ENCODE peak calls at places on chromosomes 4 and X, in nine cellular contexts. One of them, this sample, is unnamed.
A peak's percentile ranks its signal among the peaks of the same experiment; 100 is the strongest.

GRCh38 chr4:3291411-3291968 is 1.3 kb upstream of the RGS12 start:
- DNase-seq in HCT116: no peak
- DNase-seq in activated naive CD8-positive, alpha-beta T cell treated with anti-CD3 and anti-CD28 coated beads, Interleukin-2, amount 50 U/mL, for 24 hours: no peak
- DNase-seq in AG04450: no peak
- DNase-seq in myocyte: no peak
- DNase-seq in NB4: no peak
- DNase-seq in tibial nerve: no peak
- DNase-seq in GM04504: no peak
- DNase-seq in globus pallidus: no peak
- DNase-seq in this sample: peak; percentile 80

GRCh38 chrX:150849996-150850720 is 48.3 kb downstream of the CD99L2 start:
- DNase-seq in HCT116: no peak
- DNase-seq in activated naive CD8-positive, alpha-beta T cell treated with anti-CD3 and anti-CD28 coated beads, Interleukin-2, amount 50 U/mL, for 24 hours: no peak
- DNase-seq in AG04450: no peak
- DNase-seq in myocyte: no peak
- DNase-seq in NB4: peak; percentile 73
- DNase-seq in tibial nerve: no peak
- DNase-seq in GM04504: no peak
- DNase-seq in globus pallidus: no peak
- DNase-seq in this sample: no peak

GRCh38 chr4:80387390-80388283 is 52.1 kb downstream of the CFAP299 start:
- DNase-seq in HCT116: no peak
- DNase-seq in activated naive CD8-positive, alpha-beta T cell treated with anti-CD3 and anti-CD28 coated beads, Interleukin-2, amount 50 U/mL, for 24 hours: no peak
- DNase-seq in AG04450: no peak
- DNase-seq in myocyte: no peak
- DNase-seq in NB4: no peak
- DNase-seq in tibial nerve: no peak
- DNase-seq in GM04504: no peak
- DNase-seq in globus pallidus: no peak
- DNase-seq in this sample: no peak

GRCh38 chrX:17860179-17860780 is 818 bp downstream of the RAI2 start:
- DNase-seq in HCT116: no peak
- DNase-seq in activated naive CD8-positive, alpha-beta T cell treated with anti-CD3 and anti-CD28 coated beads, Interleukin-2, amount 50 U/mL, for 24 hours: no peak
- DNase-seq in AG04450: no peak
- DNase-seq in myocyte: peak; percentile 4
- DNase-seq in NB4: no peak
- DNase-seq in tibial nerve: no peak
- DNase-seq in GM04504: no peak
- DNase-seq in globus pallidus: no peak
- DNase-seq in this sample: no peak

GRCh38 chr4:13088726-13089658 is 395.1 kb downstream of the RAB28 start:
- DNase-seq in HCT116: no peak
- DNase-seq in activated naive CD8-positive, alpha-beta T cell treated with anti-CD3 and anti-CD28 coated beads, Interleukin-2, amount 50 U/mL, for 24 hours: no peak
- DNase-seq in AG04450: no peak
- DNase-seq in myocyte: no peak
- DNase-seq in NB4: no peak
- DNase-seq in tibial nerve: no peak
- DNase-seq in GM04504: no peak
- DNase-seq in globus pallidus: peak; percentile 15
- DNase-seq in this sample: no peak

GRCh38 chr4:153929651-153930050 is 140.8 kb upstream of the SFRP2 start:
- DNase-seq in HCT116: no peak
- DNase-seq in activated naive CD8-positive, alpha-beta T cell treated with anti-CD3 and anti-CD28 coated beads, Interleukin-2, amount 50 U/mL, for 24 hours: no peak
- DNase-seq in AG04450: no peak
- DNase-seq in myocyte: no peak
- DNase-seq in NB4: no peak
- DNase-seq in tibial nerve: no peak
- DNase-seq in GM04504: no peak
- DNase-seq in globus pallidus: peak; percentile 27
- DNase-seq in this sample: no peak

GRCh38 chrX:15908891-15909290 is 54.3 kb upstream of the AP1S2 start:
- DNase-seq in HCT116: no peak
- DNase-seq in activated naive CD8-positive, alpha-beta T cell treated with anti-CD3 and anti-CD28 coated beads, Interleukin-2, amount 50 U/mL, for 24 hours: no peak
- DNase-seq in AG04450: no peak
- DNase-seq in myocyte: no peak
- DNase-seq in NB4: peak; percentile 3
- DNase-seq in tibial nerve: no peak
- DNase-seq in GM04504: no peak
- DNase-seq in globus pallidus: peak; percentile 62
- DNase-seq in this sample: no peak

GRCh38 chr4:143367863-143368262 is 31.2 kb downstream of the GAB1 start:
- DNase-seq in HCT116: no peak
- DNase-seq in activated naive CD8-positive, alpha-beta T cell treated with anti-CD3 and anti-CD28 coated beads, Interleukin-2, amount 50 U/mL, for 24 hours: no peak
- DNase-seq in AG04450: no peak
- DNase-seq in myocyte: no peak
- DNase-seq in NB4: no peak
- DNase-seq in tibial nerve: no peak
- DNase-seq in GM04504: no peak
- DNase-seq in globus pallidus: no peak
- DNase-seq in this sample: no peak

GRCh38 chr4:4594531-4594930 is 52.7 kb upstream of the STX18 start:
- DNase-seq in HCT116: no peak
- DNase-seq in activated naive CD8-positive, alpha-beta T cell treated with anti-CD3 and anti-CD28 coated beads, Interleukin-2, amount 50 U/mL, for 24 hours: no peak
- DNase-seq in AG04450: no peak
- DNase-seq in myocyte: no peak
- DNase-seq in NB4: no peak
- DNase-seq in tibial nerve: no peak
- DNase-seq in GM04504: no peak
- DNase-seq in globus pallidus: no peak
- DNase-seq in this sample: no peak

GRCh38 chr4:74503580-74503979 is 58.6 kb downstream of the AREG start:
- DNase-seq in HCT116: no peak
- DNase-seq in activated naive CD8-positive, alpha-beta T cell treated with anti-CD3 and anti-CD28 coated beads, Interleukin-2, amount 50 U/mL, for 24 hours: no peak
- DNase-seq in AG04450: no peak
- DNase-seq in myocyte: no peak
- DNase-seq in NB4: peak; percentile 2
- DNase-seq in tibial nerve: no peak
- DNase-seq in GM04504: no peak
- DNase-seq in globus pallidus: no peak
- DNase-seq in this sample: no peak

GRCh38 chr4:84336964-84337705 is 162.0 kb downstream of the NKX6-1 start:
- DNase-seq in HCT116: no peak
- DNase-seq in activated naive CD8-positive, alpha-beta T cell treated with anti-CD3 and anti-CD28 coated beads, Interleukin-2, amount 50 U/mL, for 24 hours: no peak
- DNase-seq in AG04450: no peak
- DNase-seq in myocyte: no peak
- DNase-seq in NB4: no peak
- DNase-seq in tibial nerve: no peak
- DNase-seq in GM04504: no peak
- DNase-seq in globus pallidus: no peak
- DNase-seq in this sample: no peak

GRCh38 chr4:100340534-100341364 is 150.5 kb upstream of the DDIT4L start:
- DNase-seq in HCT116: no peak
- DNase-seq in activated naive CD8-positive, alpha-beta T cell treated with anti-CD3 and anti-CD28 coated beads, Interleukin-2, amount 50 U/mL, for 24 hours: no peak
- DNase-seq in AG04450: no peak
- DNase-seq in myocyte: peak; percentile 20
- DNase-seq in NB4: no peak
- DNase-seq in tibial nerve: no peak
- DNase-seq in GM04504: no peak
- DNase-seq in globus pallidus: no peak
- DNase-seq in this sample: no peak

GRCh38 chrX:9873952-9874351 is 87.7 kb downstream of the SHROOM2 start:
- DNase-seq in HCT116: peak; percentile 10
- DNase-seq in activated naive CD8-positive, alpha-beta T cell treated with anti-CD3 and anti-CD28 coated beads, Interleukin-2, amount 50 U/mL, for 24 hours: peak; percentile 24
- DNase-seq in AG04450: no peak
- DNase-seq in myocyte: peak; percentile 49
- DNase-seq in NB4: peak; percentile 59
- DNase-seq in tibial nerve: no peak
- DNase-seq in GM04504: no peak
- DNase-seq in globus pallidus: peak; percentile 40
- DNase-seq in this sample: no peak

GRCh38 chr4:72536443-72536842 is 32.6 kb downstream of the ADAMTS3 start:
- DNase-seq in HCT116: no peak
- DNase-seq in activated naive CD8-positive, alpha-beta T cell treated with anti-CD3 and anti-CD28 coated beads, Interleukin-2, amount 50 U/mL, for 24 hours: no peak
- DNase-seq in AG04450: no peak
- DNase-seq in myocyte: no peak
- DNase-seq in NB4: no peak
- DNase-seq in tibial nerve: no peak
- DNase-seq in GM04504: no peak
- DNase-seq in globus pallidus: no peak
- DNase-seq in this sample: no peak

GRCh38 chr4:88137112-88137511 is 21.3 kb downstream of the ABCG2 start:
- DNase-seq in HCT116: no peak
- DNase-seq in activated naive CD8-positive, alpha-beta T cell treated with anti-CD3 and anti-CD28 coated beads, Interleukin-2, amount 50 U/mL, for 24 hours: no peak
- DNase-seq in AG04450: no peak
- DNase-seq in myocyte: no peak
- DNase-seq in NB4: no peak
- DNase-seq in tibial nerve: no peak
- DNase-seq in GM04504: no peak
- DNase-seq in globus pallidus: no peak
- DNase-seq in this sample: no peak

GRCh38 chr4:83489711-83490326 is 4.9 kb upstream of the ABRAXAS1 start:
- DNase-seq in HCT116: no peak
- DNase-seq in activated naive CD8-positive, alpha-beta T cell treated with anti-CD3 and anti-CD28 coated beads, Interleukin-2, amount 50 U/mL, for 24 hours: no peak
- DNase-seq in AG04450: no peak
- DNase-seq in myocyte: no peak
- DNase-seq in NB4: peak; percentile 13
- DNase-seq in tibial nerve: no peak
- DNase-seq in GM04504: no peak
- DNase-seq in globus pallidus: no peak
- DNase-seq in this sample: no peak

GRCh38 chr4:98521486-98521885 is 136.9 kb downstream of the TSPAN5 start:
- DNase-seq in HCT116: no peak
- DNase-seq in activated naive CD8-positive, alpha-beta T cell treated with anti-CD3 and anti-CD28 coated beads, Interleukin-2, amount 50 U/mL, for 24 hours: no peak
- DNase-seq in AG04450: no peak
- DNase-seq in myocyte: no peak
- DNase-seq in NB4: no peak
- DNase-seq in tibial nerve: no peak
- DNase-seq in GM04504: no peak
- DNase-seq in globus pallidus: no peak
- DNase-seq in this sample: no peak

GRCh38 chr4:61408861-61409260 is 208.7 kb downstream of the ADGRL3 start:
- DNase-seq in HCT116: no peak
- DNase-seq in activated naive CD8-positive, alpha-beta T cell treated with anti-CD3 and anti-CD28 coated beads, Interleukin-2, amount 50 U/mL, for 24 hours: no peak
- DNase-seq in AG04450: no peak
- DNase-seq in myocyte: no peak
- DNase-seq in NB4: no peak
- DNase-seq in tibial nerve: no peak
- DNase-seq in GM04504: no peak
- DNase-seq in globus pallidus: no peak
- DNase-seq in this sample: no peak

GRCh38 chr4:54120517-54120916 is 20.6 kb downstream of the GSX2 start:
- DNase-seq in HCT116: no peak
- DNase-seq in activated naive CD8-positive, alpha-beta T cell treated with anti-CD3 and anti-CD28 coated beads, Interleukin-2, amount 50 U/mL, for 24 hours: no peak
- DNase-seq in AG04450: no peak
- DNase-seq in myocyte: no peak
- DNase-seq in NB4: no peak
- DNase-seq in tibial nerve: no peak
- DNase-seq in GM04504: no peak
- DNase-seq in globus pallidus: no peak
- DNase-seq in this sample: no peak